ENCODE peak calls at places on chromosomes 12 and 14, in nine cellular contexts. One of them, this sample, is unnamed. For H3K27me3, the result is how much of the 10 kb centered on the place peaks cover.

GRCh38 chr14:72894623-72895378 is 900 bp upstream of the DPF3 start:
- DNase-seq in heart right ventricle: peak
- DNase-seq in cardiac muscle cell: no peak
- DNase-seq in transverse colon: peak
- DNase-seq in pancreas: peak
- DNase-seq in HL-60: no peak
- DNase-seq in AG04450: no peak
- DNase-seq in heart left ventricle: peak
- DNase-seq in uterus: no peak
- DNase-seq in this sample: peak

GRCh38 chr14:80695869-80696268 is 245.7 kb downstream of the CEP128 start:
- DNase-seq in heart right ventricle: no peak
- DNase-seq in cardiac muscle cell: no peak
- DNase-seq in transverse colon: no peak
- DNase-seq in pancreas: no peak
- DNase-seq in HL-60: no peak
- DNase-seq in AG04450: no peak
- DNase-seq in heart left ventricle: no peak
- DNase-seq in uterus: no peak
- DNase-seq in this sample: peak

GRCh38 chr12:29320295-29321090 is 60.5 kb downstream of the ERGIC2 start:
- DNase-seq in heart right ventricle: no peak
- DNase-seq in cardiac muscle cell: peak
- DNase-seq in transverse colon: no peak
- DNase-seq in pancreas: no peak
- DNase-seq in HL-60: no peak
- DNase-seq in AG04450: peak
- DNase-seq in heart left ventricle: no peak
- DNase-seq in uterus: no peak
- DNase-seq in this sample: no peak

GRCh38 chr12:61891632-61892031 is 368.6 kb upstream of the USP15 start:
- DNase-seq in heart right ventricle: no peak
- DNase-seq in cardiac muscle cell: no peak
- DNase-seq in transverse colon: no peak
- DNase-seq in pancreas: no peak
- DNase-seq in HL-60: no peak
- DNase-seq in AG04450: no peak
- DNase-seq in heart left ventricle: no peak
- DNase-seq in uterus: no peak
- DNase-seq in this sample: no peak

GRCh38 chr14:33567003-33567735 is 383.7 kb downstream of the EGLN3 start:
- DNase-seq in heart right ventricle: no peak
- DNase-seq in cardiac muscle cell: no peak
- DNase-seq in transverse colon: no peak
- DNase-seq in pancreas: no peak
- DNase-seq in HL-60: no peak
- DNase-seq in AG04450: no peak
- DNase-seq in heart left ventricle: no peak
- DNase-seq in uterus: no peak
- DNase-seq in this sample: no peak

GRCh38 chr12:132320767-132321211 is 8.6 kb downstream of the GALNT9 start:
- DNase-seq in heart right ventricle: no peak
- DNase-seq in cardiac muscle cell: no peak
- DNase-seq in transverse colon: no peak
- DNase-seq in pancreas: no peak
- DNase-seq in HL-60: no peak
- DNase-seq in AG04450: no peak
- DNase-seq in heart left ventricle: no peak
- DNase-seq in uterus: no peak
- DNase-seq in this sample: no peak

GRCh38 chr12:104735801-104736200 is 222.3 kb downstream of the SLC41A2 start:
- DNase-seq in heart right ventricle: no peak
- DNase-seq in cardiac muscle cell: no peak
- DNase-seq in transverse colon: no peak
- DNase-seq in pancreas: no peak
- DNase-seq in HL-60: no peak
- DNase-seq in AG04450: no peak
- DNase-seq in heart left ventricle: no peak
- DNase-seq in uterus: no peak
- DNase-seq in this sample: no peak

GRCh38 chr12:107035733-107036132 is 48.8 kb upstream of the MTERF2 start:
- DNase-seq in heart right ventricle: no peak
- DNase-seq in cardiac muscle cell: no peak
- DNase-seq in transverse colon: no peak
- DNase-seq in pancreas: no peak
- DNase-seq in HL-60: no peak
- DNase-seq in AG04450: no peak
- DNase-seq in heart left ventricle: no peak
- DNase-seq in uterus: no peak
- DNase-seq in this sample: no peak

GRCh38 chr14:33056213-33056612 is 117.5 kb downstream of the NPAS3 start:
- DNase-seq in heart right ventricle: no peak
- DNase-seq in cardiac muscle cell: no peak
- DNase-seq in transverse colon: no peak
- DNase-seq in pancreas: no peak
- DNase-seq in HL-60: no peak
- DNase-seq in AG04450: no peak
- DNase-seq in heart left ventricle: no peak
- DNase-seq in uterus: no peak
- DNase-seq in this sample: no peak

GRCh38 chr12:100473716-100474150 is at the start of gene NR1H4:
- DNase-seq in heart right ventricle: no peak
- DNase-seq in cardiac muscle cell: peak
- DNase-seq in transverse colon: no peak
- DNase-seq in pancreas: no peak
- DNase-seq in HL-60: no peak
- DNase-seq in AG04450: peak
- DNase-seq in heart left ventricle: no peak
- DNase-seq in uterus: no peak
- DNase-seq in this sample: no peak

GRCh38 chr12:69052613-69053408 is 119.8 kb upstream of the CPM start:
- DNase-seq in heart right ventricle: no peak
- DNase-seq in cardiac muscle cell: peak
- DNase-seq in transverse colon: no peak
- DNase-seq in pancreas: no peak
- DNase-seq in HL-60: no peak
- DNase-seq in AG04450: peak
- DNase-seq in heart left ventricle: no peak
- DNase-seq in uterus: no peak
- DNase-seq in this sample: no peak

GRCh38 chr14:89399594-89400068 is 17.4 kb downstream of the FOXN3 start:
- DNase-seq in heart right ventricle: no peak
- DNase-seq in cardiac muscle cell: peak
- DNase-seq in transverse colon: no peak
- DNase-seq in pancreas: no peak
- DNase-seq in HL-60: no peak
- DNase-seq in AG04450: peak
- DNase-seq in heart left ventricle: no peak
- DNase-seq in uterus: no peak
- DNase-seq in this sample: no peak

GRCh38 chr12:98373019-98373554 is 142.3 kb upstream of the TMPO start:
- DNase-seq in heart right ventricle: no peak
- DNase-seq in cardiac muscle cell: peak
- DNase-seq in transverse colon: no peak
- DNase-seq in pancreas: no peak
- DNase-seq in HL-60: peak
- DNase-seq in AG04450: no peak
- DNase-seq in heart left ventricle: no peak
- DNase-seq in uterus: no peak
- DNase-seq in this sample: no peak

GRCh38 chr12:42039146-42039545 is 105.5 kb downstream of the GXYLT1 start:
- DNase-seq in heart right ventricle: no peak
- DNase-seq in cardiac muscle cell: peak
- DNase-seq in transverse colon: no peak
- DNase-seq in pancreas: no peak
- DNase-seq in HL-60: no peak
- DNase-seq in AG04450: no peak
- DNase-seq in heart left ventricle: no peak
- DNase-seq in uterus: no peak
- DNase-seq in this sample: no peak

GRCh38 chr12:55698241-55698955 is 9.3 kb downstream of the ITGA7 start:
- DNase-seq in heart right ventricle: no peak
- DNase-seq in cardiac muscle cell: no peak
- DNase-seq in transverse colon: peak
- DNase-seq in pancreas: peak
- DNase-seq in HL-60: no peak
- DNase-seq in AG04450: no peak
- DNase-seq in heart left ventricle: no peak
- DNase-seq in uterus: peak
- DNase-seq in this sample: no peak

GRCh38 chr12:5989621-5990020 is 44.6 kb upstream of the ANO2 start:
- DNase-seq in heart right ventricle: no peak
- DNase-seq in cardiac muscle cell: no peak
- DNase-seq in transverse colon: no peak
- DNase-seq in pancreas: no peak
- DNase-seq in HL-60: no peak
- DNase-seq in AG04450: no peak
- DNase-seq in heart left ventricle: no peak
- DNase-seq in uterus: no peak
- DNase-seq in this sample: no peak

GRCh38 chr12:2678416-2678815 is 116.4 kb upstream of the FKBP4 start:
- DNase-seq in heart right ventricle: no peak
- DNase-seq in cardiac muscle cell: no peak
- DNase-seq in transverse colon: no peak
- DNase-seq in pancreas: no peak
- DNase-seq in HL-60: no peak
- DNase-seq in AG04450: no peak
- DNase-seq in heart left ventricle: no peak
- DNase-seq in uterus: peak
- DNase-seq in this sample: no peak

GRCh38 chr12:85835810-85836715 is at the start of gene RASSF9:
- DNase-seq in heart right ventricle: peak
- DNase-seq in cardiac muscle cell: peak
- DNase-seq in transverse colon: peak
- DNase-seq in pancreas: no peak
- DNase-seq in HL-60: no peak
- DNase-seq in AG04450: peak
- DNase-seq in heart left ventricle: peak
- DNase-seq in uterus: peak
- DNase-seq in this sample: no peak

GRCh38 chr12:15627995-15628945 is 160.9 kb downstream of the EPS8 start:
- DNase-seq in heart right ventricle: no peak
- DNase-seq in cardiac muscle cell: peak
- DNase-seq in transverse colon: no peak
- DNase-seq in pancreas: no peak
- DNase-seq in HL-60: no peak
- DNase-seq in AG04450: no peak
- DNase-seq in heart left ventricle: no peak
- DNase-seq in uterus: no peak
- DNase-seq in this sample: no peak

DNA sequence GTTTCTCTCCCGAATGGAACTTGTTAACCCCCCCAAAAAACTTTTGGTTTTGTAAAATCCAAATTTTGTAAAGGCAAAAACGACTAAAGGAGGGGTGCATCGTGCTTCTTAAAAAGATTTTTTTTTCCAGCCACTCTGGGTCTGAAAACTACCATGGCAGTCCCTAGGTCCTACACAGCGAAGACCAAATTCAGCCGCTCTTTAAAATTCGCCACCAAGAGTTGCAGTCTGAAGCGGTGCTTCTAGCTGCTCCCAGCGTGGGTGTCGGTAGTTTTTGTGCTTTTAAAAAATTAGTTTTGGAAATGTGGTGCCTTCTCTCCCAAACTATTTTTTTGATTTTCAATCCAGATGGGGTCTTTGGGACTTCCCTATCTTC is 890 bp upstream of the GSC start:
- DNase-seq in heart right ventricle: no peak
- DNase-seq in cardiac muscle cell: no peak
- DNase-seq in transverse colon: no peak
- DNase-seq in pancreas: no peak
- DNase-seq in HL-60: no peak
- DNase-seq in AG04450: no peak
- DNase-seq in heart left ventricle: no peak
- DNase-seq in uterus: no peak
- DNase-seq in this sample: no peak
- H3K27me3 ChIP-seq in heart right ventricle: half or more
- H3K27me3 ChIP-seq in cardiac muscle cell: half or more
- H3K27me3 ChIP-seq in transverse colon: half or more
- H3K27me3 ChIP-seq in pancreas: under half
- H3K27me3 ChIP-seq in HL-60: half or more
- H3K27me3 ChIP-seq in AG04450: half or more
- H3K27me3 ChIP-seq in heart left ventricle: half or more
- H3K27me3 ChIP-seq in uterus: half or more
- H3K27me3 ChIP-seq in this sample: under half

GRCh38 chr12:32305163-32305562 is 94.2 kb upstream of the FGD4 start:
- DNase-seq in heart right ventricle: no peak
- DNase-seq in cardiac muscle cell: peak
- DNase-seq in transverse colon: no peak
- DNase-seq in pancreas: no peak
- DNase-seq in HL-60: peak
- DNase-seq in AG04450: no peak
- DNase-seq in heart left ventricle: no peak
- DNase-seq in uterus: no peak
- DNase-seq in this sample: no peak
- TF ChIP-seq CTCF in heart right ventricle: peak
- TF ChIP-seq CTCF in cardiac muscle cell: peak
- TF ChIP-seq CTCF in transverse colon: no peak
- TF ChIP-seq CTCF in pancreas: no peak
- TF ChIP-seq CTCF in HL-60: peak
- TF ChIP-seq CTCF in AG04450: peak
- TF ChIP-seq CTCF in heart left ventricle: peak
- TF ChIP-seq CTCF in uterus: peak
- TF ChIP-seq CTCF in this sample: peak

DNA sequence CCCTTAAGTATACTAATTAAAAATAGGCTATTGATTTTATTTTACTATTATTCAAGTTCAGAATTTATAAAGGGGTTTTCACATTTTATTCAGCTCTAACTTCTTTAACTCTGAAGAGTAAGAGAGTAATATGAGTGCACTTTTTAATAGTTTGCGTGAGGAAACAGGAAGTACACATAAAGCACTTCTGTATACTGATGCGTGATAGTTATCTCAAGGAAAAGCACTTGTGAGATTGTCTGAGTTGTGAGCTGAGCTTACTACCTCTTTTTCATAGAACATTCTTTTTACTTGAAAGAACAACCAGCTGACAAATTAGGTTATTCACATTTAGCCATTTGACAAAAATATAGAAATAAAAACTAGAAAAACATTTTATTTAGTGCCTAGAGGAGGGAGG is 1.9 kb downstream of the RAD51AP1 start:
- DNase-seq in heart right ventricle: no peak
- DNase-seq in cardiac muscle cell: no peak
- DNase-seq in transverse colon: no peak
- DNase-seq in pancreas: no peak
- DNase-seq in HL-60: peak
- DNase-seq in AG04450: no peak
- DNase-seq in heart left ventricle: no peak
- DNase-seq in uterus: no peak
- DNase-seq in this sample: no peak
- H3K4me3 ChIP-seq in heart right ventricle: no peak
- H3K4me3 ChIP-seq in cardiac muscle cell: no peak
- H3K4me3 ChIP-seq in transverse colon: no peak
- H3K4me3 ChIP-seq in pancreas: no peak
- H3K4me3 ChIP-seq in HL-60: peak
- H3K4me3 ChIP-seq in AG04450: no peak
- H3K4me3 ChIP-seq in heart left ventricle: no peak
- H3K4me3 ChIP-seq in uterus: no peak
- H3K4me3 ChIP-seq in this sample: no peak

DNA sequence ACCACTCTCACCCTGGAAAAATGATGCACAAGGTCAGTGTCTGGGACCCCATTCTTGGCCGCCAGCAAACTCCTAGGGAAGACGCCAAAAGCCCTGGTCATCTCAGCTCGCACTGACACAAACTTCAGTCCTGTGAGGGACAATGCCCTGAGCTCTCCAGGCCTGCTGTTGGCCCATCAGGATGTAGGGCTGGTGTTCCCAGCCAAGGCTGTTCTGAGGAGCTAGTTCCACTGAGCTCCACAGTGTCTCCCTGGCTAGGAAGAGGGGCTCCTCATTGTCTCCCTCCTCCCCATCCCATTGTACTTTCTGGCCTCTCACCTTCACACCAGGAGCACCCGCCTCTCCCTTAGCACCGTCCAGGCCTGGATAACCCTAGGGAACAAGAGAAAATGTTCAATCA is 10.8 kb downstream of the COL2A1 start:
- DNase-seq in heart right ventricle: no peak
- DNase-seq in cardiac muscle cell: no peak
- DNase-seq in transverse colon: no peak
- DNase-seq in pancreas: no peak
- DNase-seq in HL-60: no peak
- DNase-seq in AG04450: no peak
- DNase-seq in heart left ventricle: no peak
- DNase-seq in uterus: no peak
- DNase-seq in this sample: no peak
- H3K27me3 ChIP-seq in heart right ventricle: under half
- H3K27me3 ChIP-seq in cardiac muscle cell: under half
- H3K27me3 ChIP-seq in transverse colon: under half
- H3K27me3 ChIP-seq in pancreas: under half
- H3K27me3 ChIP-seq in HL-60: under half
- H3K27me3 ChIP-seq in AG04450: half or more
- H3K27me3 ChIP-seq in heart left ventricle: under half
- H3K27me3 ChIP-seq in uterus: under half
- H3K27me3 ChIP-seq in this sample: under half